ENCODE peak calls at places on chromosomes 5 and 9, in eight cellular contexts. One of them, this sample, is unnamed.

GRCh38 chr5:137802282-137803210 is 48.4 kb upstream of the HNRNPA0 start:
- ATAC-seq in mucosa of descending colon: peak; percentile 70
- ATAC-seq in upper lobe of right lung: no peak
- ATAC-seq in Panc1: no peak
- ATAC-seq in HCT116: no peak
- ATAC-seq in HepG2: no peak
- ATAC-seq in psoas muscle: no peak
- ATAC-seq in body of pancreas: peak; percentile 53
- ATAC-seq in this sample: no peak

GRCh38 chr9:96674914-96675538 is 19.9 kb upstream of the PRXL2C start:
- ATAC-seq in mucosa of descending colon: no peak
- ATAC-seq in upper lobe of right lung: no peak
- ATAC-seq in Panc1: no peak
- ATAC-seq in HCT116: peak; percentile 89
- ATAC-seq in HepG2: no peak
- ATAC-seq in psoas muscle: no peak
- ATAC-seq in body of pancreas: no peak
- ATAC-seq in this sample: no peak

GRCh38 chr9:92740446-92740961 is 24.1 kb downstream of the BICD2 start:
- ATAC-seq in mucosa of descending colon: no peak
- ATAC-seq in upper lobe of right lung: peak; percentile 7
- ATAC-seq in Panc1: no peak
- ATAC-seq in HCT116: no peak
- ATAC-seq in HepG2: no peak
- ATAC-seq in psoas muscle: no peak
- ATAC-seq in body of pancreas: no peak
- ATAC-seq in this sample: no peak

GRCh38 chr9:115591584-115591984 is 473.6 kb upstream of the TNC start:
- ATAC-seq in mucosa of descending colon: peak; percentile 99
- ATAC-seq in upper lobe of right lung: peak; percentile 91
- ATAC-seq in Panc1: peak; percentile 59
- ATAC-seq in HCT116: peak; percentile 91
- ATAC-seq in HepG2: peak; percentile 98
- ATAC-seq in psoas muscle: peak; percentile 98
- ATAC-seq in body of pancreas: peak; percentile 93
- ATAC-seq in this sample: peak; percentile 91

GRCh38 chr9:98046161-98046543 is 10.4 kb upstream of the NANS start:
- ATAC-seq in mucosa of descending colon: no peak
- ATAC-seq in upper lobe of right lung: no peak
- ATAC-seq in Panc1: no peak
- ATAC-seq in HCT116: no peak
- ATAC-seq in HepG2: no peak
- ATAC-seq in psoas muscle: no peak
- ATAC-seq in body of pancreas: no peak
- ATAC-seq in this sample: no peak

GRCh38 chr9:129725841-129726251 is 27.0 kb downstream of the PTGES start:
- ATAC-seq in mucosa of descending colon: no peak
- ATAC-seq in upper lobe of right lung: no peak
- ATAC-seq in Panc1: no peak
- ATAC-seq in HCT116: no peak
- ATAC-seq in HepG2: no peak
- ATAC-seq in psoas muscle: no peak
- ATAC-seq in body of pancreas: no peak
- ATAC-seq in this sample: no peak

GRCh38 chr5:77211013-77211690 is 672 bp downstream of the PDE8B start:
- ATAC-seq in mucosa of descending colon: no peak
- ATAC-seq in upper lobe of right lung: peak; percentile 51
- ATAC-seq in Panc1: peak; percentile 76
- ATAC-seq in HCT116: no peak
- ATAC-seq in HepG2: peak; percentile 66
- ATAC-seq in psoas muscle: peak; percentile 61
- ATAC-seq in body of pancreas: peak; percentile 43
- ATAC-seq in this sample: no peak

GRCh38 chr5:15926586-15926985 is 253.0 kb downstream of the MARCHF11 start:
- ATAC-seq in mucosa of descending colon: no peak
- ATAC-seq in upper lobe of right lung: no peak
- ATAC-seq in Panc1: no peak
- ATAC-seq in HCT116: no peak
- ATAC-seq in HepG2: no peak
- ATAC-seq in psoas muscle: no peak
- ATAC-seq in body of pancreas: no peak
- ATAC-seq in this sample: no peak

GRCh38 chr5:64690417-64691151 is at the start of gene SHISAL2B:
- ATAC-seq in mucosa of descending colon: peak; percentile 10
- ATAC-seq in upper lobe of right lung: peak; percentile 43
- ATAC-seq in Panc1: peak; percentile 82
- ATAC-seq in HCT116: no peak
- ATAC-seq in HepG2: peak; percentile 85
- ATAC-seq in psoas muscle: peak; percentile 53
- ATAC-seq in body of pancreas: peak; percentile 27
- ATAC-seq in this sample: no peak

GRCh38 chr5:147735621-147736125 is 46.9 kb downstream of the JAKMIP2 start:
- ATAC-seq in mucosa of descending colon: no peak
- ATAC-seq in upper lobe of right lung: no peak
- ATAC-seq in Panc1: no peak
- ATAC-seq in HCT116: no peak
- ATAC-seq in HepG2: no peak
- ATAC-seq in psoas muscle: no peak
- ATAC-seq in body of pancreas: no peak
- ATAC-seq in this sample: no peak

GRCh38 chr5:14806452-14806851 is 65.1 kb downstream of the ANKH start:
- ATAC-seq in mucosa of descending colon: no peak
- ATAC-seq in upper lobe of right lung: peak; percentile 24
- ATAC-seq in Panc1: no peak
- ATAC-seq in HCT116: no peak
- ATAC-seq in HepG2: no peak
- ATAC-seq in psoas muscle: peak; percentile 73
- ATAC-seq in body of pancreas: peak; percentile 52
- ATAC-seq in this sample: peak; percentile 78

GRCh38 chr5:25568294-25568693 is 923.5 kb upstream of the CDH10 start:
- ATAC-seq in mucosa of descending colon: no peak
- ATAC-seq in upper lobe of right lung: no peak
- ATAC-seq in Panc1: no peak
- ATAC-seq in HCT116: no peak
- ATAC-seq in HepG2: no peak
- ATAC-seq in psoas muscle: no peak
- ATAC-seq in body of pancreas: no peak
- ATAC-seq in this sample: no peak

GRCh38 chr9:69643098-69643497 is 29.1 kb downstream of the APBA1 start:
- ATAC-seq in mucosa of descending colon: no peak
- ATAC-seq in upper lobe of right lung: no peak
- ATAC-seq in Panc1: no peak
- ATAC-seq in HCT116: no peak
- ATAC-seq in HepG2: no peak
- ATAC-seq in psoas muscle: no peak
- ATAC-seq in body of pancreas: no peak
- ATAC-seq in this sample: no peak

DNA sequence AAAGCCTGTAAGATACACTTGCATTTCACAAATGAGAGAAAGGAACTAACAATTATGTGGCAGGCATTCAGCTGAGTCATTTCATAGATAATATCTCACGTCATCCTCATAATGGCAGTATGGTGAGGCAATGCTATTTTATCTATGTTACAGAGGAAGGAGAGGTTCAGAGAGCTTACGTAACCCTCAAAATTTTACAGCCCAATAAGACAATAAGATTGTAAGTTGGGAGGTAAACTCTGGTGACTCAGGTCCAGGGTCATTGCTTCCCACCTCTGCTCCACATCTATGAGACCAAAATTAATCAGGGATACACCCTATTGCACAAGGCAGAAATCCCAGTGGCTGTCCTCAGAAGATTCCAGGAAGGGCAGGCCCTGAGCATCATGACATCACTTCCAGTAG is 309.7 kb downstream of the NSG2 start:
- ATAC-seq in mucosa of descending colon: no peak
- ATAC-seq in upper lobe of right lung: no peak
- ATAC-seq in Panc1: no peak
- ATAC-seq in HCT116: no peak
- ATAC-seq in HepG2: no peak
- ATAC-seq in psoas muscle: peak; percentile 53
- ATAC-seq in body of pancreas: peak; percentile 12
- ATAC-seq in this sample: peak; percentile 86
- TF ChIP-seq CTCF in mucosa of descending colon: no peak
- TF ChIP-seq CTCF in upper lobe of right lung: no peak
- TF ChIP-seq CTCF in Panc1: no peak
- TF ChIP-seq CTCF in HCT116: no peak
- TF ChIP-seq CTCF in HepG2: no peak
- TF ChIP-seq CTCF in psoas muscle: no peak
- TF ChIP-seq CTCF in body of pancreas: no peak
- TF ChIP-seq CTCF in this sample: no peak

GRCh38 chr9:27569406-27569805 is 3.9 kb downstream of the C9orf72 start:
- ATAC-seq in mucosa of descending colon: peak; percentile 43
- ATAC-seq in upper lobe of right lung: no peak
- ATAC-seq in Panc1: no peak
- ATAC-seq in HCT116: no peak
- ATAC-seq in HepG2: peak; percentile 28
- ATAC-seq in psoas muscle: no peak
- ATAC-seq in body of pancreas: no peak
- ATAC-seq in this sample: no peak

GRCh38 chr9:27572036-27572435 is 1.2 kb downstream of the C9orf72 start:
- ATAC-seq in mucosa of descending colon: no peak
- ATAC-seq in upper lobe of right lung: no peak
- ATAC-seq in Panc1: no peak
- ATAC-seq in HCT116: no peak
- ATAC-seq in HepG2: no peak
- ATAC-seq in psoas muscle: no peak
- ATAC-seq in body of pancreas: no peak
- ATAC-seq in this sample: no peak

GRCh38 chr9:27573699-27574265 is 501 bp upstream of the C9orf72 start:
- ATAC-seq in mucosa of descending colon: peak; percentile 92
- ATAC-seq in upper lobe of right lung: peak; percentile 90
- ATAC-seq in Panc1: peak; percentile 92
- ATAC-seq in HCT116: peak; percentile 92
- ATAC-seq in HepG2: peak; percentile 82
- ATAC-seq in psoas muscle: peak; percentile 94
- ATAC-seq in body of pancreas: peak; percentile 92
- ATAC-seq in this sample: peak; percentile 95

GRCh38 chr9:27572566-27572917 is 739 bp downstream of the C9orf72 start:
- ATAC-seq in mucosa of descending colon: peak; percentile 52
- ATAC-seq in upper lobe of right lung: peak; percentile 65
- ATAC-seq in Panc1: peak; percentile 32
- ATAC-seq in HCT116: peak; percentile 1
- ATAC-seq in HepG2: peak; percentile 45
- ATAC-seq in psoas muscle: peak; percentile 60
- ATAC-seq in body of pancreas: peak; percentile 30
- ATAC-seq in this sample: peak; percentile 19

DNA sequence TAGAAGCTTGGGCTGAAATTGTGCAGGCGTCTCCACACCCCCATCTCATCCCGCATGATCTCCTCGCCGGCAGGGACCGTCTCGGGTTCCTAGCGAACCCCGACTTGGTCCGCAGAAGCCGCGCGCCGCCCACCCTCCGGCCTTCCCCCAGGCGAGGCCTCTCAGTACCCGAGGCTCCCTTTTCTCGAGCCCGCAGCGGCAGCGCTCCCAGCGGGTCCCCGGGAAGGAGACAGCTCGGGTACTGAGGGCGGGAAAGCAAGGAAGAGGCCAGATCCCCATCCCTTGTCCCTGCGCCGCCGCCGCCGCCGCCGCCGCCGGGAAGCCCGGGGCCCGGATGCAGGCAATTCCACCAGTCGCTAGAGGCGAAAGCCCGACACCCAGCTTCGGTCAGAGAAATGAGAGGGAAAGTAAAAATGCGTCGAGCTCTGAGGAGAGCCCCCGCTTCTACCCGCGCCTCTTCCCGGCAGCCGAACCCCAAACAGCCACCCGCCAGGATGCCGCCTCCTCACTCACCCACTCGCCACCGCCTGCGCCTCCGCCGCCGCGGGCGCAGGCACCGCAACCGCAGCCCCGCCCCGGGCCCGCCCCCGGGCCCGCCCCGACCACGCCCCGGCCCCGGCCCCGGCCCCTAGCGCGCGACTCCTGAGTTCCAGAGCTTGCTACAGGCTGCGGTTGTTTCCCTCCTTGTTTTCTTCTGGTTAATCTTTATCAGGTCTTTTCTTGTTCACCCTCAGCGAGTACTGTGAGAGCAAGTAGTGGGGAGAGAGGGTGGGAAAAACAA is at the start of gene C9orf72:
- ATAC-seq in mucosa of descending colon: peak; percentile 93
- ATAC-seq in upper lobe of right lung: peak; percentile 94
- ATAC-seq in Panc1: peak; percentile 93
- ATAC-seq in HCT116: peak; percentile 85
- ATAC-seq in HepG2: peak; percentile 93
- ATAC-seq in psoas muscle: peak; percentile 94
- ATAC-seq in body of pancreas: peak; percentile 89
- ATAC-seq in this sample: peak; percentile 95
- TF ChIP-seq CTCF in mucosa of descending colon: no peak
- TF ChIP-seq CTCF in upper lobe of right lung: no peak
- TF ChIP-seq CTCF in Panc1: no peak
- TF ChIP-seq CTCF in HCT116: no peak
- TF ChIP-seq CTCF in HepG2: no peak
- TF ChIP-seq CTCF in psoas muscle: no peak
- TF ChIP-seq CTCF in body of pancreas: no peak
- TF ChIP-seq CTCF in this sample: peak; percentile 18

GRCh38 chr5:9922719-9923118 is 292.6 kb upstream of the TAS2R1 start:
- ATAC-seq in mucosa of descending colon: no peak
- ATAC-seq in upper lobe of right lung: no peak
- ATAC-seq in Panc1: no peak
- ATAC-seq in HCT116: no peak
- ATAC-seq in HepG2: no peak
- ATAC-seq in psoas muscle: no peak
- ATAC-seq in body of pancreas: no peak
- ATAC-seq in this sample: no peak
- TF ChIP-seq CTCF in mucosa of descending colon: no peak
- TF ChIP-seq CTCF in upper lobe of right lung: peak; percentile 18
- TF ChIP-seq CTCF in Panc1: peak; percentile 48
- TF ChIP-seq CTCF in HCT116: peak; percentile 39
- TF ChIP-seq CTCF in HepG2: no peak
- TF ChIP-seq CTCF in psoas muscle: no peak
- TF ChIP-seq CTCF in body of pancreas: peak; percentile 13
- TF ChIP-seq CTCF in this sample: no peak

GRCh38 chr5:177020033-177020432 is 2.5 kb upstream of the ZNF346 start:
- ATAC-seq in mucosa of descending colon: no peak
- ATAC-seq in upper lobe of right lung: no peak
- ATAC-seq in Panc1: no peak
- ATAC-seq in HCT116: no peak
- ATAC-seq in HepG2: no peak
- ATAC-seq in psoas muscle: no peak
- ATAC-seq in body of pancreas: no peak
- ATAC-seq in this sample: no peak
- TF ChIP-seq CTCF in mucosa of descending colon: no peak
- TF ChIP-seq CTCF in upper lobe of right lung: no peak
- TF ChIP-seq CTCF in Panc1: no peak
- TF ChIP-seq CTCF in HCT116: no peak
- TF ChIP-seq CTCF in HepG2: no peak
- TF ChIP-seq CTCF in psoas muscle: no peak
- TF ChIP-seq CTCF in body of pancreas: no peak
- TF ChIP-seq CTCF in this sample: no peak